ENCODE peak calls at places on chromosomes 3 and 15, in eight cellular contexts. One of them, this sample, is unnamed.

GRCh38 chr3:56366641-56366984 is 101.7 kb downstream of the ERC2 start:
- DNase-seq in sigmoid colon: no peak
- DNase-seq in GM23338: no peak
- DNase-seq in transverse colon: no peak
- DNase-seq in HL-60: no peak
- DNase-seq in right cardiac atrium: no peak
- DNase-seq in body of pancreas: no peak
- DNase-seq in substantia nigra: no peak
- DNase-seq in this sample: no peak

GRCh38 chr3:186189492-186189891 is 80.6 kb upstream of the ETV5 start:
- DNase-seq in sigmoid colon: no peak
- DNase-seq in GM23338: no peak
- DNase-seq in transverse colon: no peak
- DNase-seq in HL-60: no peak
- DNase-seq in right cardiac atrium: no peak
- DNase-seq in body of pancreas: no peak
- DNase-seq in substantia nigra: no peak
- DNase-seq in this sample: no peak

GRCh38 chr3:151203053-151203420 is at the start of gene GPR171:
- DNase-seq in sigmoid colon: no peak
- DNase-seq in GM23338: no peak
- DNase-seq in transverse colon: peak
- DNase-seq in HL-60: no peak
- DNase-seq in right cardiac atrium: no peak
- DNase-seq in body of pancreas: no peak
- DNase-seq in substantia nigra: no peak
- DNase-seq in this sample: peak

GRCh38 chr15:76140069-76140454 is 80.3 kb downstream of the TMEM266 start:
- DNase-seq in sigmoid colon: no peak
- DNase-seq in GM23338: peak
- DNase-seq in transverse colon: no peak
- DNase-seq in HL-60: no peak
- DNase-seq in right cardiac atrium: peak
- DNase-seq in body of pancreas: no peak
- DNase-seq in substantia nigra: no peak
- DNase-seq in this sample: no peak

GRCh38 chr15:98815207-98815606 is 166.9 kb downstream of the IGF1R start:
- DNase-seq in sigmoid colon: no peak
- DNase-seq in GM23338: no peak
- DNase-seq in transverse colon: no peak
- DNase-seq in HL-60: no peak
- DNase-seq in right cardiac atrium: no peak
- DNase-seq in body of pancreas: no peak
- DNase-seq in substantia nigra: peak
- DNase-seq in this sample: no peak

GRCh38 chr3:139928708-139929505 is 6.1 kb upstream of the CLSTN2 start:
- DNase-seq in sigmoid colon: no peak
- DNase-seq in GM23338: no peak
- DNase-seq in transverse colon: no peak
- DNase-seq in HL-60: no peak
- DNase-seq in right cardiac atrium: no peak
- DNase-seq in body of pancreas: no peak
- DNase-seq in substantia nigra: no peak
- DNase-seq in this sample: no peak

GRCh38 chr3:159356606-159357005 is 554.8 kb downstream of the MFSD1 start:
- DNase-seq in sigmoid colon: no peak
- DNase-seq in GM23338: no peak
- DNase-seq in transverse colon: no peak
- DNase-seq in HL-60: no peak
- DNase-seq in right cardiac atrium: no peak
- DNase-seq in body of pancreas: no peak
- DNase-seq in substantia nigra: no peak
- DNase-seq in this sample: no peak

GRCh38 chr3:149373235-149374125 is 4.0 kb downstream of the TM4SF1 start:
- DNase-seq in sigmoid colon: no peak
- DNase-seq in GM23338: no peak
- DNase-seq in transverse colon: no peak
- DNase-seq in HL-60: peak
- DNase-seq in right cardiac atrium: no peak
- DNase-seq in body of pancreas: no peak
- DNase-seq in substantia nigra: no peak
- DNase-seq in this sample: no peak

GRCh38 chr15:64162869-64163661 is at the start of gene PPIB:
- DNase-seq in sigmoid colon: peak
- DNase-seq in GM23338: peak
- DNase-seq in transverse colon: peak
- DNase-seq in HL-60: peak
- DNase-seq in right cardiac atrium: peak
- DNase-seq in body of pancreas: peak
- DNase-seq in substantia nigra: peak
- DNase-seq in this sample: peak

GRCh38 chr15:64166104-64166890 is 3.5 kb upstream of the PPIB start:
- DNase-seq in sigmoid colon: no peak
- DNase-seq in GM23338: peak
- DNase-seq in transverse colon: no peak
- DNase-seq in HL-60: no peak
- DNase-seq in right cardiac atrium: no peak
- DNase-seq in body of pancreas: no peak
- DNase-seq in substantia nigra: no peak
- DNase-seq in this sample: no peak

GRCh38 chr15:64163662-64164362 is 990 bp upstream of the PPIB start:
- DNase-seq in sigmoid colon: no peak
- DNase-seq in GM23338: peak
- DNase-seq in transverse colon: no peak
- DNase-seq in HL-60: peak
- DNase-seq in right cardiac atrium: peak
- DNase-seq in body of pancreas: peak
- DNase-seq in substantia nigra: no peak
- DNase-seq in this sample: no peak

GRCh38 chr15:64162478-64162868 is 349 bp downstream of the PPIB start:
- DNase-seq in sigmoid colon: no peak
- DNase-seq in GM23338: no peak
- DNase-seq in transverse colon: no peak
- DNase-seq in HL-60: no peak
- DNase-seq in right cardiac atrium: no peak
- DNase-seq in body of pancreas: no peak
- DNase-seq in substantia nigra: no peak
- DNase-seq in this sample: peak

GRCh38 chr15:64164436-64164835 is 1.6 kb upstream of the PPIB start:
- DNase-seq in sigmoid colon: no peak
- DNase-seq in GM23338: no peak
- DNase-seq in transverse colon: no peak
- DNase-seq in HL-60: no peak
- DNase-seq in right cardiac atrium: no peak
- DNase-seq in body of pancreas: no peak
- DNase-seq in substantia nigra: no peak
- DNase-seq in this sample: no peak
- H3K27ac ChIP-seq in sigmoid colon: no peak
- H3K27ac ChIP-seq in GM23338: peak
- H3K27ac ChIP-seq in transverse colon: no peak
- H3K27ac ChIP-seq in HL-60: peak
- H3K27ac ChIP-seq in right cardiac atrium: peak
- H3K27ac ChIP-seq in body of pancreas: no peak
- H3K27ac ChIP-seq in substantia nigra: no peak
- H3K27ac ChIP-seq in this sample: no peak

GRCh38 chr15:41876689-41877088 is 17.2 kb downstream of the SPTBN5 start:
- DNase-seq in sigmoid colon: no peak
- DNase-seq in GM23338: no peak
- DNase-seq in transverse colon: no peak
- DNase-seq in HL-60: no peak
- DNase-seq in right cardiac atrium: no peak
- DNase-seq in body of pancreas: no peak
- DNase-seq in substantia nigra: no peak
- DNase-seq in this sample: no peak
- H3K27ac ChIP-seq in sigmoid colon: no peak
- H3K27ac ChIP-seq in GM23338: no peak
- H3K27ac ChIP-seq in transverse colon: no peak
- H3K27ac ChIP-seq in HL-60: no peak
- H3K27ac ChIP-seq in right cardiac atrium: no peak
- H3K27ac ChIP-seq in body of pancreas: no peak
- H3K27ac ChIP-seq in substantia nigra: no peak
- H3K27ac ChIP-seq in this sample: no peak

GRCh38 chr15:69782809-69783208 is 314.9 kb downstream of the TLE3 start:
- DNase-seq in sigmoid colon: no peak
- DNase-seq in GM23338: no peak
- DNase-seq in transverse colon: no peak
- DNase-seq in HL-60: no peak
- DNase-seq in right cardiac atrium: no peak
- DNase-seq in body of pancreas: no peak
- DNase-seq in substantia nigra: no peak
- DNase-seq in this sample: peak

GRCh38 chr15:69783211-69783610 is 314.5 kb downstream of the TLE3 start:
- DNase-seq in sigmoid colon: no peak
- DNase-seq in GM23338: no peak
- DNase-seq in transverse colon: no peak
- DNase-seq in HL-60: no peak
- DNase-seq in right cardiac atrium: no peak
- DNase-seq in body of pancreas: no peak
- DNase-seq in substantia nigra: no peak
- DNase-seq in this sample: no peak

GRCh38 chr15:69784808-69785550 is 312.7 kb downstream of the TLE3 start:
- DNase-seq in sigmoid colon: no peak
- DNase-seq in GM23338: no peak
- DNase-seq in transverse colon: no peak
- DNase-seq in HL-60: no peak
- DNase-seq in right cardiac atrium: no peak
- DNase-seq in body of pancreas: no peak
- DNase-seq in substantia nigra: no peak
- DNase-seq in this sample: no peak

GRCh38 chr15:69787791-69788190 is 309.9 kb downstream of the TLE3 start:
- DNase-seq in sigmoid colon: no peak
- DNase-seq in GM23338: no peak
- DNase-seq in transverse colon: no peak
- DNase-seq in HL-60: no peak
- DNase-seq in right cardiac atrium: no peak
- DNase-seq in body of pancreas: no peak
- DNase-seq in substantia nigra: no peak
- DNase-seq in this sample: no peak

DNA sequence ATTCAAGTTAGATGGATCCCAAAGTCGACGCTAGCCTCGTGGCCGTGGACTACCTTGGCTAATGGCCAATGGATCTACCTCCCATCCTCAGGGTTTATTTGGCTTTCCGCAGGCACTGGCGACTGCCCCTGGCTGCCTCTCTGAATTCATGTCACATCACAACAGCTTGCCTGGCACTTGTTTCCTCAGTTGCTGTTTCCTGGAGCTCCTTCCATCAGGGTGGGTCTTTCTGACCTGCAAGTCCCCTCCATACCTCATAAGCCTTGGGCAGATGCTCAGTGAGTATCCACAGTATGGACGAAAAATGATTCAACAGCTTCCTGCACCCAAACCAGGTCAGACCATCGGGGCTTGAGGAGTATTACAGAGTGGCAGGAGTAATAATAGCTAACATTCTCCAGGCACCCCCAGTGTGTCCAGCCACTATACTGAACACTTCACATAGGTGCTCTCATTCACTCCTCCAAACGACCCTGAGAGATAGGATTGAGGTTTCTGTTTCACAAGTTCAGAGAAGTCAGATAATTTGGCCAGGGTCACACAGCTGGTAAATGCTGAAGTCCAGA is 311.5 kb downstream of the TLE3 start:
- DNase-seq in sigmoid colon: no peak
- DNase-seq in GM23338: no peak
- DNase-seq in transverse colon: no peak
- DNase-seq in HL-60: no peak
- DNase-seq in right cardiac atrium: no peak
- DNase-seq in body of pancreas: no peak
- DNase-seq in substantia nigra: no peak
- DNase-seq in this sample: no peak
- H3K27ac ChIP-seq in sigmoid colon: no peak
- H3K27ac ChIP-seq in GM23338: no peak
- H3K27ac ChIP-seq in transverse colon: no peak
- H3K27ac ChIP-seq in HL-60: no peak
- H3K27ac ChIP-seq in right cardiac atrium: no peak
- H3K27ac ChIP-seq in body of pancreas: no peak
- H3K27ac ChIP-seq in substantia nigra: no peak
- H3K27ac ChIP-seq in this sample: no peak

DNA sequence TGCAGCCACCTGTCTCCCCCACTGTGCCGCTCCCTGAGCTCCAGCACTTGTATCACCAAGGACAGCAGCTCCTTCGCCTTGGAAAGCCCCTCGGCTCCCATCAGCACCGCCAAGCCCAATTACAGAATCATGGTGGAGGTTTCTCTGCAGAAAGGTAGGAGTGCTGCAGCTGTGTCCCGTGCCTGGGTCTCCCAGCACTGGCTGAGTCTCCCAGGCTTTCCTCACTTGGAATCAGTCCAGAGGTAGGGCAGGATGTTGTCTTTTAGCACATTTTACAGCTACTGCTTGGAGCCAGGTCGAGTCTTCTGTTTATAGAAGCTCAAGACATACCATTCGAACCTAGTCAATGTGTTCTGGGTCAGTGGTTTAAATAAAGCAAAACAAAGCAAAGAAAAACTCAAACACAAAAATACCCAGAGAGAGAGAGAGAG is 44.3 kb downstream of the STARD5 start:
- DNase-seq in sigmoid colon: no peak
- DNase-seq in GM23338: no peak
- DNase-seq in transverse colon: no peak
- DNase-seq in HL-60: no peak
- DNase-seq in right cardiac atrium: no peak
- DNase-seq in body of pancreas: no peak
- DNase-seq in substantia nigra: no peak
- DNase-seq in this sample: no peak
- H3K27ac ChIP-seq in sigmoid colon: no peak
- H3K27ac ChIP-seq in GM23338: no peak
- H3K27ac ChIP-seq in transverse colon: no peak
- H3K27ac ChIP-seq in HL-60: no peak
- H3K27ac ChIP-seq in right cardiac atrium: no peak
- H3K27ac ChIP-seq in body of pancreas: no peak
- H3K27ac ChIP-seq in substantia nigra: no peak
- H3K27ac ChIP-seq in this sample: no peak

GRCh38 chr15:101188517-101189340 is 63.1 kb downstream of the CHSY1 start:
- DNase-seq in sigmoid colon: no peak
- DNase-seq in GM23338: no peak
- DNase-seq in transverse colon: no peak
- DNase-seq in HL-60: no peak
- DNase-seq in right cardiac atrium: peak
- DNase-seq in body of pancreas: no peak
- DNase-seq in substantia nigra: no peak
- DNase-seq in this sample: no peak

GRCh38 chr15:101189341-101189679 is 62.5 kb downstream of the CHSY1 start:
- DNase-seq in sigmoid colon: no peak
- DNase-seq in GM23338: no peak
- DNase-seq in transverse colon: no peak
- DNase-seq in HL-60: no peak
- DNase-seq in right cardiac atrium: no peak
- DNase-seq in body of pancreas: no peak
- DNase-seq in substantia nigra: no peak
- DNase-seq in this sample: no peak

GRCh38 chr15:101189708-101190107 is 62.1 kb downstream of the CHSY1 start:
- DNase-seq in sigmoid colon: no peak
- DNase-seq in GM23338: no peak
- DNase-seq in transverse colon: no peak
- DNase-seq in HL-60: no peak
- DNase-seq in right cardiac atrium: no peak
- DNase-seq in body of pancreas: no peak
- DNase-seq in substantia nigra: no peak
- DNase-seq in this sample: no peak

GRCh38 chr15:101185770-101186169 is 66.1 kb downstream of the CHSY1 start:
- DNase-seq in sigmoid colon: no peak
- DNase-seq in GM23338: no peak
- DNase-seq in transverse colon: no peak
- DNase-seq in HL-60: no peak
- DNase-seq in right cardiac atrium: no peak
- DNase-seq in body of pancreas: no peak
- DNase-seq in substantia nigra: no peak
- DNase-seq in this sample: no peak

GRCh38 chr15:101187820-101188516 is 63.9 kb downstream of the CHSY1 start:
- DNase-seq in sigmoid colon: no peak
- DNase-seq in GM23338: no peak
- DNase-seq in transverse colon: no peak
- DNase-seq in HL-60: peak
- DNase-seq in right cardiac atrium: no peak
- DNase-seq in body of pancreas: no peak
- DNase-seq in substantia nigra: no peak
- DNase-seq in this sample: no peak
- H3K27ac ChIP-seq in sigmoid colon: peak
- H3K27ac ChIP-seq in GM23338: peak
- H3K27ac ChIP-seq in transverse colon: peak
- H3K27ac ChIP-seq in HL-60: no peak
- H3K27ac ChIP-seq in right cardiac atrium: peak
- H3K27ac ChIP-seq in body of pancreas: peak
- H3K27ac ChIP-seq in substantia nigra: no peak
- H3K27ac ChIP-seq in this sample: no peak

This sample was measured in CD8-positive, alpha-beta memory T cell.